ENCODE peak calls at places on chromosomes 16 and 17, in ten cellular contexts. E is foreskin fibroblast, S is activated B cell treated with CpG ODN at 0.5 μM for 24 hours, X is mesothelial cell of epicardium, A is upper lobe of right lung, J is cardiac muscle cell, Z is GM06990, H is progenitor cell of endocrine pancreas, T is heart right ventricle, U is spleen. B is an unnamed sample.
A peak's percentile ranks its signal among the peaks of the same experiment; 100 is the strongest.

GRCh38 chr17:51372345-51373004 is 112.1 kb downstream of the UTP18 start:
- DNase-seq in H (no peak), E (peak; percentile 24), T (peak; percentile 21), U (no peak), S (no peak), A (no peak), Z (peak; percentile 77), J (no peak), X (no peak), B (peak; percentile 42)

GRCh38 chr17:385195-385835 is 32.7 kb upstream of the RPH3AL start:
- DNase-seq in H (peak; percentile 29), Z (no peak), T (peak; percentile 81), A (peak; percentile 79), S (peak; percentile 24), U (peak; percentile 83), J (peak; percentile 62), X (peak; percentile 66), E (peak; percentile 42), B (peak; percentile 56)

GRCh38 chr16:85453179-85453678 is 159.9 kb upstream of the GSE1 start:
- DNase-seq in E (no peak), A (no peak), S (no peak), X (no peak), Z (no peak), J (no peak), T (no peak), U (no peak), H (no peak), B (no peak)

GRCh38 chr17:7260601-7261376 is 1.5 kb downstream of the CLDN7 start:
- DNase-seq in T (no peak), U (peak; percentile 86), J (peak; percentile 53), E (peak; percentile 57), A (peak; percentile 93), H (peak; percentile 62), S (no peak), Z (no peak), X (peak; percentile 56), B (peak; percentile 71)

GRCh38 chr17:66203274-66204015 is 11.5 kb upstream of the CEP112 start:
- DNase-seq in X (no peak), A (no peak), H (no peak), J (no peak), Z (no peak), E (no peak), U (no peak), T (no peak), S (no peak), B (no peak)

GRCh38 chr17:61402978-61403845 is 3.6 kb downstream of the TBX2 start:
- DNase-seq in Z (no peak), X (peak; percentile 68), U (peak; percentile 66), E (peak; percentile 70), T (no peak), J (peak; percentile 39), H (no peak), S (no peak), A (peak; percentile 31), B (no peak)

GRCh38 chr17:82517230-82517865 is 2.2 kb upstream of the FOXK2 start:
- DNase-seq in H (no peak), X (no peak), U (no peak), E (no peak), T (no peak), Z (no peak), S (no peak), J (no peak), A (no peak), B (no peak)

GRCh38 chr16:46714797-46715591 is 25.5 kb downstream of the ORC6 start:
- DNase-seq in A (no peak), U (no peak), S (no peak), Z (no peak), E (no peak), X (no peak), H (no peak), T (no peak), J (no peak), B (no peak)

GRCh38 chr17:45410144-45411091 is 22.3 kb downstream of the ARHGAP27 start:
- DNase-seq in T (peak; percentile 66), U (peak; percentile 95), H (no peak), S (peak; percentile 62), E (no peak), Z (peak; percentile 69), X (no peak), J (no peak), A (no peak), B (peak; percentile 86)

GRCh38 chr17:77495575-77495974 is 354.8 kb downstream of the SEC14L1 start:
- DNase-seq in Z (peak; percentile 5), U (peak; percentile 69), J (no peak), A (peak; percentile 47), H (no peak), S (peak; percentile 13), X (no peak), T (no peak), E (no peak), B (no peak)

GRCh38 chr17:68020451-68020779 is 15.1 kb upstream of the KPNA2 start:
- DNase-seq in T (no peak), U (no peak), E (no peak), H (no peak), Z (no peak), S (no peak), A (no peak), X (no peak), J (no peak), B (no peak)

GRCh38 chr17:67675481-67675880 is 42.3 kb upstream of the NOL11 start:
- DNase-seq in J (no peak), T (peak; percentile 23), A (no peak), Z (no peak), E (no peak), S (no peak), H (no peak), X (no peak), U (no peak), B (no peak)

DNA sequence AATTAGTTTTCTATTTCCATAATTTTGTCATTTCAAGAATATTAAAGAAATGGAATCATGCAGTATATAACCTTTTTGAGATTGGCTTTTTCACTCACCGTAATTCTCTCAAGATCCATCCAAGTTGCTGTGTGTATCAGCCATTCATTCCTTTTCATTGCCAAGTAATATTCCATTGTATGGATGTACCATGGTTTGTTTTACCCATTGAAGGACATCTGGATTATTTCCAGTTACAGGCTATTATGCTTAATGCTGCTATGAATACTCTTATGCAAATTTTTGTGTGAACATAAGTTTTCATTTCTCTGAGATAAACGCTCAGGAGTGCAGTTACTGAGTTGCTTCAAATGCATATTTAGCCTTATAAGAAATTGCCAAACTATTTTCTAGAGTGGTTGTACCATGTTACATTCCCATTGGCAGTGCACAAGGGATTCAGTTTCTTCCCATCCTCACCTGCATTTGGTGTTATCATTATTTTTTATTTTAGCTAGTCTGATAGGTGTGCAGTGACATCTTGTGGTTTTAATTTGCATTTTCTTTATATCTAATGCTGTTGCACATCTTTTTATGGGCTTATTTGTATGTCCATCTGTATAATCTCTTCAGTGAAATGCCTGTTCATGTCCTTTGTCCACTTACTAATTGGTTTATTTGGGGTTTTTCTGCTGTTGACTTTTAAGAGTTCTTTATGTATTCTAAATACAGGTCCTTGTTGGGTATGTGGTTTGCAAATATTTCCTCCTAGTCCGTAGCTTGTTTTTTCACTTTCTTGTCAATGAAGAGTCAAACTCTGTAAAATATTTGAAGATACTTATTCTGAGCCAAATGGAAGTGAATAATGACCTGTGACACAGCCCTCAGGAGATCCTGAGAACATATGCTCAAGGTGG is 32.7 kb downstream of the BMERB1 start:
- DNase-seq in U (no peak), X (no peak), A (no peak), T (no peak), J (no peak), Z (no peak), S (no peak), H (no peak), E (peak; percentile 22), B (no peak)
- TF ChIP-seq CTCF in U (no peak), X (no peak), A (peak; percentile 23), T (no peak), J (no peak), Z (no peak), S (no peak), H (peak; percentile 33), E (no peak), B (no peak)

DNA sequence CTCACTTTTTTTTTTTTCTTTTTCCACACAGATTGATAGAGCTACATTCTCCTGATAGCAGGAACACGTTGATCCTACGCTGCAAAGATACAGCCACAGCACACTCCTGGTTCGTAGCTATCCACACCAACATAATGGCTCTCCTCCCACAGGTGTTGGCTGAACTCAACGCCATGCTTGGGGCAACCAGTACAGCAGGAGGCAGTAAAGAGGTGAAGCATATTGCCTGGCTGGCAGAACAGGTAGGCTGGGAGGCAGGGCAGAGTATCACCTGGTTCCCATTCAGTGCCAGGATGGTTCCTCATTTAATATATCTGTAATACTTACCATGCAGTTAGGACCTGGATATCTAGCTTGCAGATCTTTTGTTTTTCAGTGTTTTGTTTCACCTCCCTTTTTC is 51.1 kb upstream of the VPS4A start:
- DNase-seq in H (no peak), E (no peak), S (no peak), U (no peak), T (no peak), Z (no peak), A (no peak), X (no peak), J (no peak), B (no peak)
- TF ChIP-seq CTCF in H (no peak), E (no peak), S (no peak), U (no peak), T (no peak), Z (peak; percentile 10), A (no peak), X (no peak), J (no peak), B (no peak)

GRCh38 chr16:52574105-52574437 is 27.1 kb upstream of the TOX3 start:
- DNase-seq in T (no peak), A (no peak), Z (no peak), H (no peak), S (no peak), U (no peak), X (no peak), E (no peak), J (no peak), B (no peak)
- TF ChIP-seq CTCF in T (no peak), A (no peak), Z (no peak), H (no peak), S (no peak), U (no peak), X (no peak), E (no peak), J (no peak), B (no peak)

GRCh38 chr17:17692353-17693252 is 11.3 kb downstream of the RAI1 start:
- DNase-seq in A (no peak), S (no peak), H (no peak), J (no peak), Z (no peak), E (no peak), T (no peak), U (no peak), X (no peak), B (no peak)
- TF ChIP-seq CTCF in A (no peak), S (no peak), H (peak; percentile 13), J (no peak), Z (no peak), E (no peak), T (no peak), U (no peak), X (no peak), B (no peak)